ENCODE peak calls at places on chromosomes 13 and 19, in nine cellular contexts. J, Z, X, M, C, F, B, Y and G are unnamed samples.

GRCh38 chr13:98240131-98240530 is 63.1 kb upstream of the RNF113B start:
- DNase-seq in B (no peak), X (no peak), Z (no peak), Y (no peak), F (no peak), C (no peak), J (no peak), M (no peak), G (no peak)

GRCh38 chr13:94708031-94708571 is 4.2 kb downstream of the SOX21 start:
- DNase-seq in C (no peak), M (no peak), F (no peak), B (no peak), J (no peak), Z (no peak), Y (no peak), X (no peak), G (no peak)

GRCh38 chr19:50909240-50910070 is 1.7 kb downstream of the KLK4 start:
- DNase-seq in X (peak), C (peak), Y (peak), M (no peak), Z (no peak), B (peak), F (peak), J (peak), G (peak)

GRCh38 chr19:19185853-19186728 is 5.9 kb downstream of the BORCS8 start:
- DNase-seq in F (no peak), M (peak), B (no peak), Y (peak), J (peak), Z (peak), C (no peak), X (peak), G (peak)

GRCh38 chr13:75365724-75366173 is 116.2 kb downstream of the TBC1D4 start:
- DNase-seq in J (peak), Z (no peak), Y (no peak), C (no peak), F (no peak), X (peak), B (peak), M (no peak), G (no peak)

GRCh38 chr19:16366433-16367268 is 42.0 kb downstream of the KLF2 start:
- DNase-seq in B (peak), Y (no peak), M (peak), J (no peak), Z (peak), F (no peak), C (no peak), X (peak), G (peak)

GRCh38 chr19:53094749-53095575 is 8.3 kb downstream of the ZNF160 start:
- DNase-seq in M (no peak), F (no peak), Z (no peak), C (no peak), J (no peak), Y (peak), B (no peak), X (no peak), G (no peak)

GRCh38 chr19:45955905-45956608 is 17.6 kb downstream of the NOVA2 start:
- DNase-seq in Y (no peak), X (no peak), Z (no peak), F (no peak), C (peak), B (no peak), J (peak), M (no peak), G (no peak)

GRCh38 chr13:46893820-46894533 is 2.9 kb downstream of the HTR2A start:
- DNase-seq in F (peak), X (peak), J (peak), Y (peak), Z (peak), M (peak), B (peak), C (peak), G (peak)

GRCh38 chr19:37304190-37304883 is 66.6 kb upstream of the ZNF527 start:
- DNase-seq in Y (peak), F (no peak), B (no peak), J (no peak), Z (no peak), M (no peak), C (peak), X (no peak), G (no peak)

GRCh38 chr19:48295458-48295857 is 25.6 kb downstream of the ZNF114 start:
- DNase-seq in Y (no peak), M (no peak), C (no peak), F (no peak), Z (no peak), J (no peak), X (no peak), B (no peak), G (no peak)

GRCh38 chr13:36259361-36260137 is 38.1 kb downstream of the CCDC169 start:
- DNase-seq in M (no peak), Y (no peak), X (no peak), B (no peak), C (no peak), F (no peak), Z (no peak), J (no peak), G (no peak)